ENCODE peak calls at places on chromosomes 5 and 9, in four cellular contexts. P is tibial nerve, E is A549, Y is ovary. B is an unnamed sample.
A peak's percentile ranks its signal among the peaks of the same experiment; 100 is the strongest.

GRCh38 chr9:135524130-135524861 is 3.1 kb downstream of the LCN1 start:
- DNase-seq in P (no peak), Y (no peak), E (no peak), B (peak; percentile 15)

GRCh38 chr9:38336341-38336740 is 56.2 kb upstream of the ALDH1B1 start:
- DNase-seq in E (no peak), P (no peak), Y (no peak), B (no peak)

GRCh38 chr5:21823076-21823574 is 1030.0 kb downstream of the CDH12 start:
- DNase-seq in P (no peak), E (no peak), Y (no peak), B (no peak)

GRCh38 chr5:138438724-138439536 is at the start of gene REEP2:
- DNase-seq in Y (peak; percentile 66), P (no peak), E (peak; percentile 22), B (peak; percentile 55)

GRCh38 chr9:71797266-71797665 is 29.0 kb upstream of the CEMIP2 start:
- DNase-seq in Y (no peak), E (peak; percentile 11), P (no peak), B (no peak)

GRCh38 chr9:16406536-16407225 is 463.8 kb downstream of the BNC2 start:
- DNase-seq in E (no peak), P (no peak), Y (no peak), B (no peak)

GRCh38 chr9:108053555-108054061 is 564.0 kb upstream of the KLF4 start:
- DNase-seq in P (peak; percentile 90), Y (peak; percentile 89), E (no peak), B (peak; percentile 73)

GRCh38 chr9:124735121-124735520 is 36.0 kb downstream of the NR6A1 start:
- DNase-seq in Y (no peak), E (no peak), P (no peak), B (no peak)

GRCh38 chr5:75335952-75336624 is 932 bp upstream of the HMGCR start:
- DNase-seq in Y (no peak), P (peak; percentile 16), E (peak; percentile 90), B (no peak)

GRCh38 chr9:121593066-121593465 is 58.4 kb upstream of the DAB2IP start:
- DNase-seq in Y (no peak), P (no peak), E (no peak), B (no peak)

GRCh38 chr9:70618784-70619183 is 204.3 kb upstream of the KLF9 start:
- DNase-seq in Y (no peak), P (no peak), E (no peak), B (no peak)

GRCh38 chr9:134858051-134858841 is 22.4 kb upstream of the FCN2 start:
- DNase-seq in E (peak; percentile 25), Y (peak; percentile 72), P (no peak), B (no peak)

GRCh38 chr5:7927466-7928375 is 58.8 kb downstream of the MTRR start:
- DNase-seq in P (peak; percentile 42), E (peak; percentile 45), Y (peak; percentile 63), B (peak; percentile 64)

GRCh38 chr9:105676351-105676923 is 14.2 kb downstream of the TAL2 start:
- DNase-seq in E (no peak), Y (no peak), P (no peak), B (no peak)
- TF ChIP-seq EP300 in E (no peak), Y (no peak), P (no peak), B (no peak)

GRCh38 chr5:115460476-115460875 is 84.1 kb downstream of the FEM1C start:
- DNase-seq in Y (no peak), P (no peak), E (peak; percentile 66), B (peak; percentile 80)

GRCh38 chr5:115465416-115465815 is 79.2 kb downstream of the FEM1C start:
- DNase-seq in P (no peak), E (no peak), Y (no peak), B (no peak)

GRCh38 chr5:115461506-115462290 is 82.9 kb downstream of the FEM1C start:
- DNase-seq in E (peak; percentile 71), P (no peak), Y (no peak), B (no peak)

GRCh38 chr5:115461093-115461492 is 83.5 kb downstream of the FEM1C start:
- DNase-seq in P (no peak), E (no peak), Y (no peak), B (no peak)

GRCh38 chr5:115463985-115464384 is 80.6 kb downstream of the FEM1C start:
- DNase-seq in P (no peak), E (no peak), Y (no peak), B (no peak)
- TF ChIP-seq EP300 in P (no peak), E (no peak), Y (no peak), B (no peak)

GRCh38 chr5:157266286-157267007 is 524 bp downstream of the CYFIP2 start:
- DNase-seq in E (no peak), P (no peak), Y (no peak), B (peak; percentile 50)
- TF ChIP-seq EP300 in E (no peak), P (no peak), Y (no peak), B (no peak)

DNA sequence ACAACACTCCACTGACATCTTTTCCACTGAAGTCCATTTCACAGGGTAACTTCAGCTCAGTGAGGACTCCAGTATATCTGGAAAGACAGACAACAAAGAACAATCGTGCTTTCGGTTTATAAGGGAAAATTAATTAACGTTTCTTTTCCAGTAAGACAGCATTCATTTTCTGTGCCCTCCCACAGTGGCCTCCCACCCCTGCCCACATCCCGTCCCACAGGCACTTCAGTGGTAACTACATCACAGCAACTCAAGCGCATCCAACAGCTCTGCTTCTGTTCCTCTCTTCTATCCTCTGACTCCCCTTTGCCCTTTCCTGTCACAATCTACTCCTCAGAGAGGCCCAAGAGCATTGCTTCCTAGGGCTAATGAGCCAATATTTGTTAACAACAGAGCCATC is 40.3 kb downstream of the GLDC start:
- DNase-seq in P (no peak), Y (no peak), E (no peak), B (no peak)
- TF ChIP-seq EP300 in P (no peak), Y (no peak), E (no peak), B (no peak)

GRCh38 chr9:101324245-101324804 is 60.5 kb downstream of the BAAT start:
- DNase-seq in Y (no peak), E (peak; percentile 49), P (no peak), B (no peak)
- TF ChIP-seq EP300 in Y (no peak), E (no peak), P (no peak), B (no peak)

GRCh38 chr9:94204174-94204573 is 54.9 kb upstream of the ZNF169 start:
- DNase-seq in E (no peak), Y (no peak), P (no peak), B (no peak)

GRCh38 chr9:94210616-94211603 is 48.2 kb upstream of the ZNF169 start:
- DNase-seq in E (no peak), P (no peak), Y (no peak), B (no peak)

GRCh38 chr9:94212091-94212490 is 47.0 kb upstream of the ZNF169 start:
- DNase-seq in Y (no peak), P (no peak), E (no peak), B (no peak)

GRCh38 chr9:94212531-94212930 is 46.6 kb upstream of the ZNF169 start:
- DNase-seq in E (no peak), P (no peak), Y (no peak), B (no peak)

DNA sequence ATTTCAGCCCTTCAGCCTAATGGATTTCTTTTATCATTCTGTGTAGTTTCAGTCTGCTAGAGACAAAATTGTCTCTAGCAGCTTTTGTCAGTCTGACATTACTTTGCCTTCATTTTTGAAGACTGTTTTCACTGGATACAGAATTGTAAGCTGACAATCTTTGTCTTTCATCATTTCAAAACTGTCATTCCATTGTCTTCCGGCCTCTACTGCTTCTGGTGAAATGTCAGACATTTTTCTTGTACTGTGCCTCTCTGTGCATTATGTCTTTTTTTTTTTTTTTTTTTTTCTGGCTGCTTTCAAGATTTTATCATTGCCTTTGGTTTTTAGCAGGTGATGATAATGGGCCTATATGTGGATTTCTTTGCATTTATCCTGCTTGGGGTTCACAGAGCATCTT is 51.3 kb upstream of the ZNF169 start:
- DNase-seq in Y (no peak), E (no peak), P (no peak), B (no peak)
- TF ChIP-seq EP300 in Y (no peak), E (no peak), P (no peak), B (no peak)

B was measured in stomach.